ENCODE peak calls at places on chromosomes 11 and 22, in eight cellular contexts. I is effector CD4-positive, alpha-beta T cell; O is breast epithelium; T is glutamatergic neuron; L is left kidney; J is memory B cell; X is CD8-positive, alpha-beta memory T cell; D is K562. M is an unnamed sample.

GRCh38 chr11:60018058-60018457 is 1.1 kb downstream of the OOSP4B start:
- DNase-seq in I (no peak), O (no peak), T (no peak), L (no peak), J (no peak), X (no peak), D (no peak), M (no peak)

GRCh38 chr11:26527685-26528084 is 44.4 kb downstream of the MUC15 start:
- DNase-seq in I (no peak), O (no peak), T (no peak), L (no peak), J (no peak), X (no peak), D (no peak), M (no peak)

GRCh38 chr22:40593460-40594273 is 42.9 kb downstream of the MRTFA start:
- DNase-seq in I (no peak), O (no peak), T (no peak), L (no peak), J (no peak), X (no peak), D (no peak), M (no peak)

GRCh38 chr11:31809857-31810778 is 1.0 kb downstream of the PAX6 start:
- DNase-seq in I (no peak), O (peak; percentile 53), T (peak; percentile 71), L (peak; percentile 82), J (no peak), X (no peak), D (peak; percentile 26), M (no peak)

GRCh38 chr22:50169774-50170341 is 673 bp upstream of the PANX2 start:
- DNase-seq in I (no peak), O (no peak), T (no peak), L (no peak), J (no peak), X (no peak), D (peak; percentile 80), M (peak; percentile 37)

GRCh38 chr11:93537022-93537421 is 6.2 kb downstream of the SMCO4 start:
- DNase-seq in I (no peak), O (no peak), T (no peak), L (no peak), J (no peak), X (no peak), D (no peak), M (no peak)

GRCh38 chr11:110026823-110027626 is 66.2 kb upstream of the ZC3H12C start:
- DNase-seq in I (no peak), O (no peak), T (no peak), L (peak; percentile 44), J (peak; percentile 63), X (no peak), D (no peak), M (no peak)

GRCh38 chr11:118435233-118435892 is 929 bp upstream of the KMT2A start:
- DNase-seq in I (peak; percentile 63), O (no peak), T (peak; percentile 87), L (peak; percentile 93), J (no peak), X (peak; percentile 49), D (peak; percentile 64), M (peak; percentile 56)

GRCh38 chr11:122287401-122287800 is 171.4 kb upstream of the BLID start:
- DNase-seq in I (no peak), O (no peak), T (peak; percentile 75), L (peak; percentile 21), J (no peak), X (no peak), D (no peak), M (no peak)

GRCh38 chr22:38417252-38418060 is 37.5 kb downstream of the KCNJ4 start:
- DNase-seq in I (no peak), O (no peak), T (peak; percentile 8), L (peak; percentile 73), J (no peak), X (no peak), D (no peak), M (no peak)

GRCh38 chr22:46397951-46398350 is 62.4 kb downstream of the TRMU start:
- DNase-seq in I (no peak), O (no peak), T (no peak), L (no peak), J (no peak), X (no peak), D (no peak), M (no peak)

GRCh38 chr11:8168485-8169257 is at the start of gene RIC3:
- DNase-seq in I (peak; percentile 19), O (no peak), T (peak; percentile 60), L (peak; percentile 74), J (peak; percentile 61), X (peak; percentile 1), D (no peak), M (no peak)

GRCh38 chr11:72826191-72826941 is 12.2 kb downstream of the ATG16L2 start:
- DNase-seq in I (no peak), O (no peak), T (no peak), L (no peak), J (no peak), X (no peak), D (no peak), M (no peak)

GRCh38 chr11:9269492-9270030 is 4.4 kb upstream of the DENND5A start:
- DNase-seq in I (no peak), O (no peak), T (no peak), L (peak; percentile 53), J (no peak), X (no peak), D (no peak), M (no peak)

GRCh38 chr11:35803115-35803514 is 140.5 kb downstream of the TRIM44 start:
- DNase-seq in I (no peak), O (no peak), T (no peak), L (peak; percentile 15), J (no peak), X (no peak), D (no peak), M (no peak)

GRCh38 chr22:36238348-36239149 is 778 bp downstream of the APOL2 start:
- DNase-seq in I (no peak), O (no peak), T (no peak), L (no peak), J (no peak), X (no peak), D (peak; percentile 48), M (no peak)

GRCh38 chr11:7480132-7480531 is 5.2 kb upstream of the OLFML1 start:
- DNase-seq in I (no peak), O (no peak), T (no peak), L (no peak), J (no peak), X (no peak), D (no peak), M (no peak)

GRCh38 chr11:9266132-9266736 is 1.1 kb upstream of the DENND5A start:
- DNase-seq in I (no peak), O (no peak), T (no peak), L (no peak), J (no peak), X (no peak), D (no peak), M (no peak)

GRCh38 chr11:65479184-65480145 is 19.4 kb upstream of the MALAT1 start:
- DNase-seq in I (no peak), O (no peak), T (peak; percentile 43), L (peak; percentile 72), J (no peak), X (no peak), D (no peak), M (no peak)

GRCh38 chr11:76667271-76667818 is 3.2 kb downstream of the LRRC32 start:
- DNase-seq in I (no peak), O (peak; percentile 37), T (peak; percentile 6), L (no peak), J (no peak), X (no peak), D (no peak), M (no peak)

GRCh38 chr11:120248551-120249278 is 8.8 kb downstream of the POU2F3 start:
- DNase-seq in I (no peak), O (no peak), T (no peak), L (no peak), J (no peak), X (no peak), D (no peak), M (no peak)

GRCh38 chr22:22171357-22172218 is 73.0 kb upstream of the VPREB1 start:
- DNase-seq in I (no peak), O (no peak), T (peak; percentile 49), L (peak; percentile 44), J (no peak), X (no peak), D (peak; percentile 67), M (no peak)

GRCh38 chr11:67615455-67616430 is 9.0 kb downstream of the NDUFV1 start:
- DNase-seq in I (no peak), O (no peak), T (peak; percentile 69), L (peak; percentile 54), J (no peak), X (peak; percentile 40), D (peak; percentile 59), M (peak; percentile 58)

GRCh38 chr22:44292007-44292370 is 20.8 kb downstream of the SHISAL1 start:
- DNase-seq in I (no peak), O (no peak), T (peak; percentile 67), L (peak; percentile 88), J (no peak), X (no peak), D (no peak), M (no peak)

GRCh38 chr22:35631597-35631996 is 14.5 kb upstream of the MB start:
- DNase-seq in I (no peak), O (peak; percentile 54), T (peak; percentile 63), L (peak; percentile 66), J (no peak), X (no peak), D (peak; percentile 50), M (no peak)

GRCh38 chr11:26470992-26471391 is 101.1 kb downstream of the MUC15 start:
- DNase-seq in I (no peak), O (no peak), T (no peak), L (peak; percentile 19), J (no peak), X (no peak), D (no peak), M (no peak)

GRCh38 chr11:13183094-13183825 is 94.3 kb upstream of the BMAL1 start:
- DNase-seq in I (no peak), O (no peak), T (no peak), L (peak; percentile 41), J (no peak), X (no peak), D (no peak), M (no peak)

GRCh38 chr22:20155330-20156041 is 4.6 kb upstream of the CCDC188 start:
- DNase-seq in I (no peak), O (no peak), T (peak; percentile 54), L (peak; percentile 80), J (no peak), X (no peak), D (peak; percentile 86), M (peak; percentile 37)

M was measured in activated T-helper 2 cell treated with anti-CD3 and anti-CD28 coated beads, Interferon-gamma antibody, Interleukin-2, Interleukin-4, amounts not matched to agents 10 μg/mL and 5 μg/mL and 100 μg/mL, durations not matched to agents 14 hours and 24 hours and 36 hours.